ENCODE peak calls at places on chromosomes 11 and 22, in eight cellular contexts. P is head of caudate nucleus; J is CD4-positive, alpha-beta memory T cell; S is AG08395; Z is AG09309; W is aorta; Y is H7; H is cardiac fibroblast. Q is an unnamed sample.

GRCh38 chr22:35425971-35426800 is 26.2 kb downstream of the MCM5 start:
- DNase-seq in P (no peak), J (no peak), S (no peak), Z (no peak), W (no peak), Y (peak; percentile 72), H (no peak), Q (no peak)

GRCh38 chr22:22865311-22866072 is 22.1 kb upstream of the IGLL5 start:
- DNase-seq in P (no peak), J (peak; percentile 59), S (no peak), Z (no peak), W (no peak), Y (no peak), H (peak; percentile 4), Q (no peak)

GRCh38 chr11:9687736-9688494 is 24.0 kb downstream of the SWAP70 start:
- DNase-seq in P (no peak), J (no peak), S (no peak), Z (no peak), W (no peak), Y (no peak), H (peak; percentile 52), Q (peak; percentile 31)

GRCh38 chr11:127063191-127063590 is 62.6 kb upstream of the KIRREL3 start:
- DNase-seq in P (no peak), J (no peak), S (peak; percentile 19), Z (no peak), W (no peak), Y (no peak), H (no peak), Q (no peak)

GRCh38 chr11:17810041-17810440 is 75.5 kb downstream of the KCNC1 start:
- DNase-seq in P (no peak), J (no peak), S (no peak), Z (no peak), W (no peak), Y (no peak), H (no peak), Q (no peak)

GRCh38 chr11:124982043-124982442 is 28.0 kb downstream of the CCDC15 start:
- DNase-seq in P (no peak), J (no peak), S (no peak), Z (no peak), W (no peak), Y (no peak), H (no peak), Q (no peak)

GRCh38 chr11:111514216-111515031 is at the start of gene HOATZ:
- DNase-seq in P (peak; percentile 14), J (no peak), S (no peak), Z (no peak), W (no peak), Y (peak; percentile 89), H (peak; percentile 18), Q (no peak)

GRCh38 chr22:50731811-50732624 is 6.0 kb upstream of the ACR start:
- DNase-seq in P (peak; percentile 67), J (peak; percentile 64), S (peak; percentile 80), Z (no peak), W (peak; percentile 69), Y (peak; percentile 87), H (peak; percentile 54), Q (peak; percentile 32)

GRCh38 chr22:38859581-38860290 is 12.3 kb downstream of the CBX6 start:
- DNase-seq in P (no peak), J (no peak), S (no peak), Z (no peak), W (no peak), Y (peak; percentile 15), H (no peak), Q (no peak)

GRCh38 chr11:134802116-134802515 is 390.1 kb upstream of the B3GAT1 start:
- DNase-seq in P (no peak), J (no peak), S (no peak), Z (no peak), W (no peak), Y (peak; percentile 44), H (no peak), Q (no peak)

GRCh38 chr22:21041937-21042336 is 3.8 kb upstream of the LRRC74B start:
- DNase-seq in P (no peak), J (no peak), S (no peak), Z (no peak), W (no peak), Y (peak; percentile 20), H (peak; percentile 70), Q (no peak)

GRCh38 chr11:73157141-73158010 is 15.3 kb upstream of the FCHSD2 start:
- DNase-seq in P (no peak), J (no peak), S (peak; percentile 82), Z (peak; percentile 50), W (peak; percentile 90), Y (no peak), H (peak; percentile 71), Q (no peak)

GRCh38 chr22:20425821-20426615 is 11.6 kb downstream of the SCARF2 start:
- DNase-seq in P (no peak), J (no peak), S (no peak), Z (no peak), W (peak; percentile 71), Y (peak; percentile 45), H (no peak), Q (no peak)

GRCh38 chr22:30286813-30287625 is 2.3 kb downstream of the CASTOR1 start:
- DNase-seq in P (peak; percentile 68), J (peak; percentile 83), S (peak; percentile 50), Z (no peak), W (peak; percentile 91), Y (peak; percentile 96), H (peak; percentile 57), Q (peak; percentile 42)

GRCh38 chr11:31397239-31397834 is 27.7 kb downstream of the DNAJC24 start:
- DNase-seq in P (no peak), J (peak; percentile 26), S (peak; percentile 28), Z (no peak), W (no peak), Y (peak; percentile 9), H (peak; percentile 48), Q (no peak)

GRCh38 chr11:95296621-95297025 is 65.6 kb upstream of the SESN3 start:
- DNase-seq in P (no peak), J (no peak), S (no peak), Z (no peak), W (no peak), Y (no peak), H (no peak), Q (no peak)

GRCh38 chr11:86511086-86511551 is 136.4 kb downstream of the CCDC81 start:
- DNase-seq in P (no peak), J (no peak), S (no peak), Z (no peak), W (no peak), Y (no peak), H (peak; percentile 74), Q (no peak)

GRCh38 chr11:8597182-8597581 is 3.2 kb upstream of the STK33 start:
- DNase-seq in P (no peak), J (no peak), S (peak; percentile 66), Z (peak; percentile 42), W (no peak), Y (no peak), H (peak; percentile 89), Q (no peak)

GRCh38 chr11:63884191-63884590 is 32.8 kb downstream of the RCOR2 start:
- DNase-seq in P (no peak), J (no peak), S (no peak), Z (no peak), W (no peak), Y (no peak), H (no peak), Q (no peak)

GRCh38 chr11:12669930-12670329 is 4.3 kb upstream of the TEAD1 start:
- DNase-seq in P (no peak), J (no peak), S (no peak), Z (no peak), W (no peak), Y (no peak), H (peak; percentile 89), Q (no peak)

GRCh38 chr11:16117989-16118810 is 238.1 kb downstream of the SOX6 start:
- DNase-seq in P (no peak), J (no peak), S (no peak), Z (no peak), W (no peak), Y (no peak), H (no peak), Q (no peak)

GRCh38 chr11:18578975-18579598 is 9.4 kb downstream of the UEVLD start:
- DNase-seq in P (no peak), J (peak; percentile 27), S (no peak), Z (no peak), W (no peak), Y (no peak), H (no peak), Q (no peak)

GRCh38 chr11:110951609-110952008 is 239.4 kb upstream of the ARHGAP20 start:
- DNase-seq in P (no peak), J (no peak), S (no peak), Z (no peak), W (no peak), Y (no peak), H (no peak), Q (no peak)

GRCh38 chr11:78277314-78277994 is 88.7 kb downstream of the USP35 start:
- DNase-seq in P (no peak), J (no peak), S (no peak), Z (no peak), W (no peak), Y (no peak), H (no peak), Q (no peak)

GRCh38 chr11:10725114-10725906 is 25.7 kb upstream of the CTR9 start:
- DNase-seq in P (no peak), J (peak; percentile 19), S (peak; percentile 78), Z (no peak), W (no peak), Y (no peak), H (peak; percentile 92), Q (no peak)

GRCh38 chr22:29315286-29316195 is at the start of gene RASL10A:
- DNase-seq in P (no peak), J (no peak), S (no peak), Z (no peak), W (peak; percentile 71), Y (peak; percentile 92), H (no peak), Q (no peak)

GRCh38 chr11:38006466-38006865 is 1408.4 kb upstream of the RAG2 start:
- DNase-seq in P (no peak), J (no peak), S (no peak), Z (no peak), W (no peak), Y (no peak), H (peak; percentile 66), Q (no peak)

GRCh38 chr22:42662114-42663021 is 13.2 kb upstream of the CYB5R3 start:
- DNase-seq in P (peak; percentile 84), J (peak; percentile 77), S (peak; percentile 89), Z (no peak), W (peak; percentile 97), Y (peak; percentile 98), H (peak; percentile 74), Q (peak; percentile 81)

Q was measured in midbrain.